ENCODE peak calls at places on chromosomes 7 and 10, in four cellular contexts. T, M, O and S are unnamed samples. For H3K4me1, the result is how much of the 10 kb centered on the place peaks cover.

GRCh38 chr10:49092477-49092876 is 22.8 kb downstream of the VSTM4 start:
- DNase-seq in O (no peak), M (no peak), T (no peak), S (no peak)

GRCh38 chr10:56836659-56837058 is 475.6 kb upstream of the ZWINT start:
- DNase-seq in T (no peak), O (no peak), M (no peak), S (no peak)

GRCh38 chr10:92239600-92240288 is 51.1 kb downstream of the CPEB3 start:
- DNase-seq in T (peak), M (peak), O (peak), S (peak)

GRCh38 chr10:16583382-16583781 is 61.7 kb upstream of the C1QL3 start:
- DNase-seq in O (no peak), T (no peak), M (no peak), S (no peak)

GRCh38 chr10:53894145-53894544 is 906.9 kb downstream of the PCDH15 start:
- DNase-seq in M (no peak), O (no peak), T (no peak), S (no peak)

GRCh38 chr7:37977243-37977642 is 56.8 kb downstream of the EPDR1 start:
- DNase-seq in M (no peak), T (no peak), O (no peak), S (no peak)

GRCh38 chr10:132193907-132194552 is 7.3 kb downstream of the DPYSL4 start:
- DNase-seq in T (no peak), O (peak), M (peak), S (peak)

GRCh38 chr7:155296788-155297516 is 726 bp upstream of the INSIG1 start:
- DNase-seq in O (peak), T (peak), M (peak), S (peak)

GRCh38 chr10:44968101-44968886 is 8.7 kb downstream of the RASSF4 start:
- DNase-seq in M (peak), T (no peak), O (peak), S (peak)

GRCh38 chr7:1225462-1226154 is 7.1 kb upstream of the UNCX start:
- DNase-seq in O (no peak), T (peak), M (no peak), S (no peak)

GRCh38 chr7:82443801-82444219 is 233 bp upstream of the CACNA2D1 start:
- DNase-seq in O (no peak), T (no peak), M (no peak), S (peak)

GRCh38 chr10:72466018-72466417 is 111.3 kb upstream of the DNAJB12 start:
- DNase-seq in T (no peak), O (no peak), M (no peak), S (no peak)

GRCh38 chr10:132265878-132266496 is 41.8 kb downstream of the STK32C start:
- DNase-seq in T (no peak), M (no peak), O (no peak), S (no peak)

GRCh38 chr7:48280100-48280499 is 108.8 kb downstream of the ABCA13 start:
- DNase-seq in M (no peak), T (no peak), O (no peak), S (no peak)

GRCh38 chr10:133030791-133031190 is 56.9 kb upstream of the ADGRA1 start:
- DNase-seq in O (no peak), T (no peak), M (no peak), S (peak)

GRCh38 chr7:46033592-46033991 is 112.5 kb upstream of the IGFBP3 start:
- DNase-seq in O (no peak), T (no peak), M (no peak), S (no peak)

GRCh38 chr10:132836248-132836831 is 50.4 kb upstream of the NKX6-2 start:
- DNase-seq in O (no peak), M (no peak), T (no peak), S (no peak)

GRCh38 chr10:112847778-112848177 is 102.3 kb upstream of the TCF7L2 start:
- DNase-seq in M (no peak), T (no peak), O (no peak), S (no peak)

GRCh38 chr7:100166966-100167911 is 1.2 kb downstream of the GAL3ST4 start:
- DNase-seq in M (peak), T (no peak), O (no peak), S (no peak)

GRCh38 chr10:93701903-93702277 is 502 bp downstream of the FRA10AC1 start:
- DNase-seq in T (no peak), O (peak), M (no peak), S (no peak)

GRCh38 chr10:131115321-131115720 is 196.2 kb downstream of the TCERG1L start:
- DNase-seq in M (no peak), O (no peak), T (no peak), S (no peak)

DNA sequence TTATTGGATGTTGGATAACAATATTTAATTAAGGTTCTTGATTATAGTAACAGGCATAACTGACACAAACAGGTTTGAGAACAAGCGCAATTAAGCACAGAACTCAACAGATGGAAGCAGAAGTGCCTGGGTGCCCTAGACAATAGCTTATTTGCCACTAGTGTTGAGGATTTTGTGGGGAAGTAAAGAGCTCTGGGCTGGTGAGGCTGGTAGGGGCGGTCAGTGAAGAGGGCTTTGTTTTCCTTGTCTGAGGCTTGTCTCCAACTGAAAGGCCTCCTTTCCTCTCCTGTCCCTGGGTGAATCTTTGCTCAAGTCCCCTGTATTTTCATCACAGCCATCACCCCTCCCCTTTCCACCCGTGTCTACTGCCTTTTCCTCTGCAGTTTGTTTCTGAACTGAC is 104.6 kb downstream of the KAT6B start:
- DNase-seq in M (no peak), O (no peak), T (no peak), S (no peak)
- H3K4me1 ChIP-seq in M (under half), O (under half), T (under half), S (under half)

DNA sequence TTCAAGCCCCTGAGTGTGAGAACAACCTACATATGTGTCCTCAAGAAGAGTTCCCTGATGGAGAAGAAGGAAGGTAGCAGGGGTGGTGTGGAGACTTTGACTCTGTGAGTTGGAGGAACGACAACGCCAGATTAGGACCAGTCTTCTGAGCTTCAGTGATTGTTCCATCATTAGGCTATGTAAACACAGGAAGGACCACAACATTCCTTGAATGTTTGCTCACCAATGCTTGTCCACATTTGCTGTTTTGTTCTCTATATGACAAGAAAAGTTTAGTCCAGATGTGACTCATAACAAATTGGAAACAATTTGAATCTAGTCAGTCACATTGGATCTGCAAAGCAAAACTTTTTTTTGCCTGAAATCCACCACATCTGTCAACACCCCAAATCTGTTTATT is 62.7 kb downstream of the ENTPD1 start:
- DNase-seq in M (no peak), O (no peak), T (no peak), S (no peak)
- H3K4me1 ChIP-seq in M (under half), O (under half), T (under half), S (under half)

GRCh38 chr10:110408943-110409342 is 88.8 kb upstream of the DUSP5 start:
- DNase-seq in O (no peak), M (no peak), T (no peak), S (no peak)

GRCh38 chr10:110409488-110409887 is 88.2 kb upstream of the DUSP5 start:
- DNase-seq in T (no peak), M (no peak), O (no peak), S (no peak)

GRCh38 chr10:110409926-110410325 is 87.8 kb upstream of the DUSP5 start:
- DNase-seq in T (no peak), M (no peak), O (peak), S (no peak)

GRCh38 chr10:110407301-110408170 is 90.2 kb upstream of the DUSP5 start:
- DNase-seq in M (no peak), O (no peak), T (no peak), S (no peak)

GRCh38 chr10:110408203-110408871 is 89.4 kb upstream of the DUSP5 start:
- DNase-seq in O (no peak), M (no peak), T (no peak), S (no peak)
- H3K4me1 ChIP-seq in O (half or more), M (under half), T (under half), S (under half)

GRCh38 chr10:114515515-114515914 is 111.2 kb upstream of the AFAP1L2 start:
- DNase-seq in O (no peak), T (no peak), M (no peak), S (no peak)

GRCh38 chr10:114519756-114520288 is 115.5 kb upstream of the AFAP1L2 start:
- DNase-seq in T (no peak), M (no peak), O (no peak), S (no peak)

GRCh38 chr10:114519306-114519669 is 115.0 kb upstream of the AFAP1L2 start:
- DNase-seq in T (no peak), M (no peak), O (no peak), S (peak)

GRCh38 chr10:114518401-114519305 is 114.4 kb upstream of the AFAP1L2 start:
- DNase-seq in T (no peak), M (no peak), O (no peak), S (no peak)

DNA sequence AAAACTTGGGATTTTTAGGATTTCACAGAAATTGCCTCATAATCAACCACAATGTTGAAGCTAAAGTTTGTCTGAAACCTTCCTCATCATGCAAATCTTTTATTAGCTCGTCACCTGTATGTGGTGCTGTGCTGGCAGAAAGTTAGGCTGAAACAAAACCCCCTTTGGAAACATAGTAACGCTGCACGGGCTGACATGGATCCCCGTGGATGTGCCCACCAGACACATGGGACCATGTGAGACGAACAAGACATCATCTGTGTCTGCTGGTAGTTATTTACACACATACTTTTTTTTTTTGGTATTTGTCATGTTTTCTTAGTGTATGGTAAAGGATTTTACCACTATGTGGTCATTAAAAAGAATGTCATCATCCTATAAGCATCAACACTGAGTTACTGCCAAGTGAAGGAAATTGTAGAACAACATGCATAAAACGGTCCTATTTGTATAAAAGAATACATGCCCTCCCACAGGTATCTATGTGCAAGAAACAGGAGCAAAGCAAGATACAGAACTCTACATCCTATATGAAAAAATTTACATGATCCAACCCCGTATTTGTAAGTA is 113.5 kb upstream of the AFAP1L2 start:
- DNase-seq in T (no peak), M (no peak), O (no peak), S (no peak)
- H3K4me1 ChIP-seq in T (half or more), M (half or more), O (half or more), S (under half)

GRCh38 chr10:24449334-24449740 is 240.4 kb downstream of the KIAA1217 start:
- DNase-seq in M (no peak), O (no peak), T (no peak), S (no peak)
- H3K4me1 ChIP-seq in M (under half), O (under half), T (under half), S (under half)

DNA sequence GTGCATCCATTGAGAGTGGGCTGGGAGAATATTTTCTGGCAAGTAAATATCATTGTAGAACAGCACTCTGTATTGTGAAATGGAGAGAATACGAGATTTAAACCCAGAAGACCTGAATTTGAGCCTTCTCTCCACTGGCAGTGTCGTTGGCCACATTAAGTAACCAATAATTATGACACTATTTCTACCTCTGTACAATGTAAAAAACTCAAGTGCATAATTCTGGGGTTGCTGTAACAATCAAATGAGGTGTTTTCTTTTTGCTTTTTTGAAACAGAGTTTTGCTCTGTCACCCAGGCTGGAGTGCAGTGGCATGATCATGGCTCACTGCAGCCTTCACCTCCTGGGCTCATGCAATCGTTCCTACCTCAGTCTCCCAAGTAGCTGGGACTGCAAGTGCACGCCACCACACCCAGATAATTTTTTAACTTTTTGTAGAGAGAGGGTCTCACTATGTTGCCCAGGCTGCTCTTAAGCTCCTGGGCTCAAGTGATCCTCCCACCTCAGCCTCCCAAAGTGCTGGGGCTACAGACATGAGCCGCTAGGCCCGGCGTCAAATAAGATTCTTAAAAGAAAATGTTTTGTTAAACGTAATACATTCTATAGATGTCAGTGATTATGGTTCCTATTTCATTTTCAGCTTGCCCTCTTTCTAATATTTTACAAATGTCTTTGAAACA is 12.1 kb upstream of the PARD3 start:
- DNase-seq in O (no peak), M (no peak), T (no peak), S (no peak)
- H3K4me1 ChIP-seq in O (under half), M (under half), T (under half), S (under half)

GRCh38 chr10:96655577-96656213 is 64.6 kb downstream of the PIK3AP1 start:
- DNase-seq in O (no peak), M (no peak), T (no peak), S (no peak)

GRCh38 chr10:96657385-96657784 is 62.9 kb downstream of the PIK3AP1 start:
- DNase-seq in T (no peak), M (no peak), O (no peak), S (no peak)

GRCh38 chr10:96660297-96660696 is 60.0 kb downstream of the PIK3AP1 start:
- DNase-seq in O (no peak), T (no peak), M (no peak), S (no peak)

GRCh38 chr10:96658844-96659243 is 61.5 kb downstream of the PIK3AP1 start:
- DNase-seq in T (no peak), O (no peak), M (no peak), S (no peak)

GRCh38 chr10:96656839-96657238 is 63.5 kb downstream of the PIK3AP1 start:
- DNase-seq in T (no peak), O (no peak), M (no peak), S (no peak)
- H3K4me1 ChIP-seq in T (under half), O (under half), M (under half), S (under half)

GRCh38 chr7:140537750-140538482 is 58.6 kb upstream of the MKRN1 start:
- DNase-seq in O (no peak), T (no peak), M (no peak), S (no peak)
- H3K4me1 ChIP-seq in O (under half), T (under half), M (under half), S (under half)

DNA sequence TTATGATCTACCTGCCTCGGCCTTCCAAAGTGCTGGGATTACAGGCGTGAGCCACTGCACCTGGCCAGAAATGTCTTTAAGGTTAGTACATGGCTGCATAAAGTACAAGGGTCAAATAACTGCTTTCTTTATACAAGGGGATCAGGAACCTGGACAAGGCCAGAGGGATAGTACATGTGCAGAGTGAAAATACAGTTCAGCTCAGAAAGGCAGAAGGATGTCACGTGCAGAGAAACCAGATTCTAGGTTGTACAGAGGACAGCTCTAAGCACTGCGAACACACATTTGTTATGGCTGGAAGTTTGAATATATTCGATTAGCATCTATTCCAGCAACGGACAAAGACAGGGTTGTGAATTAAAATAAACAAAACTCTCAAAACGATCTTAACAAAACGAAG is 6.0 kb upstream of the RSBN1L start:
- DNase-seq in O (no peak), T (no peak), M (no peak), S (no peak)
- H3K4me1 ChIP-seq in O (under half), T (under half), M (under half), S (under half)